ENCODE peak calls at places on chromosomes 2 and 18, in ten cellular contexts. One of them, this sample, is unnamed.
A peak's percentile ranks its signal among the peaks of the same experiment; 100 is the strongest.

GRCh38 chr18:8705941-8706544 is 687 bp downstream of the MTCL1 start:
- DNase-seq in endodermal cell: peak; percentile 65
- DNase-seq in GM12865: no peak
- DNase-seq in astrocyte of the cerebellum: no peak
- DNase-seq in PC-3: peak; percentile 10
- DNase-seq in tibial artery: no peak
- DNase-seq in endothelial cell of umbilical vein: peak; percentile 20
- DNase-seq in tibial nerve: no peak
- DNase-seq in NB4: no peak
- DNase-seq in adrenal gland: peak; percentile 16
- DNase-seq in this sample: peak; percentile 35

GRCh38 chr2:23055251-23055650 is 329.7 kb upstream of the KLHL29 start:
- DNase-seq in tibial artery: no peak
- DNase-seq in astrocyte of the cerebellum: no peak
- DNase-seq in PC-3: no peak
- DNase-seq in tibial nerve: no peak
- DNase-seq in GM12865: no peak
- DNase-seq in adrenal gland: no peak
- DNase-seq in endothelial cell of umbilical vein: no peak
- DNase-seq in endodermal cell: no peak
- DNase-seq in NB4: no peak
- DNase-seq in this sample: no peak

GRCh38 chr2:182014284-182014683 is 28.6 kb downstream of the PPP1R1C start:
- DNase-seq in endodermal cell: peak; percentile 63
- DNase-seq in NB4: no peak
- DNase-seq in tibial nerve: no peak
- DNase-seq in endothelial cell of umbilical vein: no peak
- DNase-seq in tibial artery: no peak
- DNase-seq in GM12865: no peak
- DNase-seq in astrocyte of the cerebellum: no peak
- DNase-seq in adrenal gland: no peak
- DNase-seq in PC-3: no peak
- DNase-seq in this sample: no peak

GRCh38 chr2:54635554-54636152 is 87.8 kb upstream of the EML6 start:
- DNase-seq in PC-3: no peak
- DNase-seq in tibial nerve: no peak
- DNase-seq in endodermal cell: no peak
- DNase-seq in GM12865: no peak
- DNase-seq in NB4: no peak
- DNase-seq in astrocyte of the cerebellum: no peak
- DNase-seq in tibial artery: no peak
- DNase-seq in adrenal gland: no peak
- DNase-seq in endothelial cell of umbilical vein: peak; percentile 27
- DNase-seq in this sample: no peak

GRCh38 chr2:70489165-70489564 is 64.5 kb downstream of the TGFA start:
- DNase-seq in astrocyte of the cerebellum: no peak
- DNase-seq in tibial nerve: no peak
- DNase-seq in PC-3: no peak
- DNase-seq in GM12865: no peak
- DNase-seq in endodermal cell: no peak
- DNase-seq in NB4: no peak
- DNase-seq in adrenal gland: no peak
- DNase-seq in endothelial cell of umbilical vein: no peak
- DNase-seq in tibial artery: no peak
- DNase-seq in this sample: peak; percentile 69

GRCh38 chr18:62772860-62773584 is 57.7 kb downstream of the PHLPP1 start:
- DNase-seq in astrocyte of the cerebellum: no peak
- DNase-seq in NB4: no peak
- DNase-seq in GM12865: no peak
- DNase-seq in endodermal cell: no peak
- DNase-seq in endothelial cell of umbilical vein: no peak
- DNase-seq in adrenal gland: no peak
- DNase-seq in tibial artery: no peak
- DNase-seq in PC-3: no peak
- DNase-seq in tibial nerve: no peak
- DNase-seq in this sample: no peak

GRCh38 chr2:200615247-200615646 is 29.4 kb downstream of the AOX1 start:
- DNase-seq in PC-3: peak; percentile 87
- DNase-seq in astrocyte of the cerebellum: peak; percentile 49
- DNase-seq in endothelial cell of umbilical vein: peak; percentile 21
- DNase-seq in GM12865: peak; percentile 28
- DNase-seq in NB4: peak; percentile 79
- DNase-seq in adrenal gland: peak; percentile 44
- DNase-seq in endodermal cell: no peak
- DNase-seq in tibial artery: no peak
- DNase-seq in tibial nerve: no peak
- DNase-seq in this sample: peak; percentile 78

GRCh38 chr2:67311536-67311935 is 85.6 kb upstream of the ETAA1 start:
- DNase-seq in tibial nerve: no peak
- DNase-seq in endothelial cell of umbilical vein: peak; percentile 56
- DNase-seq in NB4: no peak
- DNase-seq in tibial artery: no peak
- DNase-seq in PC-3: peak; percentile 80
- DNase-seq in adrenal gland: no peak
- DNase-seq in endodermal cell: no peak
- DNase-seq in astrocyte of the cerebellum: peak; percentile 31
- DNase-seq in GM12865: no peak
- DNase-seq in this sample: peak; percentile 82

GRCh38 chr2:72989770-72990556 is 72.6 kb downstream of the EMX1 start:
- DNase-seq in adrenal gland: no peak
- DNase-seq in NB4: no peak
- DNase-seq in astrocyte of the cerebellum: no peak
- DNase-seq in tibial nerve: peak; percentile 10
- DNase-seq in PC-3: no peak
- DNase-seq in GM12865: no peak
- DNase-seq in endodermal cell: peak; percentile 48
- DNase-seq in tibial artery: peak; percentile 69
- DNase-seq in endothelial cell of umbilical vein: no peak
- DNase-seq in this sample: no peak

GRCh38 chr18:77071711-77072292 is 60.8 kb downstream of the MBP start:
- DNase-seq in PC-3: peak; percentile 86
- DNase-seq in endothelial cell of umbilical vein: peak; percentile 90
- DNase-seq in endodermal cell: no peak
- DNase-seq in adrenal gland: peak; percentile 52
- DNase-seq in tibial artery: no peak
- DNase-seq in GM12865: peak; percentile 56
- DNase-seq in astrocyte of the cerebellum: peak; percentile 83
- DNase-seq in NB4: no peak
- DNase-seq in tibial nerve: no peak
- DNase-seq in this sample: peak; percentile 64

GRCh38 chr2:46177461-46178089 is 119.6 kb upstream of the EPAS1 start:
- DNase-seq in astrocyte of the cerebellum: no peak
- DNase-seq in tibial artery: no peak
- DNase-seq in endodermal cell: no peak
- DNase-seq in PC-3: no peak
- DNase-seq in GM12865: no peak
- DNase-seq in adrenal gland: no peak
- DNase-seq in tibial nerve: no peak
- DNase-seq in endothelial cell of umbilical vein: no peak
- DNase-seq in NB4: no peak
- DNase-seq in this sample: no peak

GRCh38 chr2:120905824-120906571 is 170.3 kb downstream of the GLI2 start:
- DNase-seq in adrenal gland: no peak
- DNase-seq in tibial nerve: no peak
- DNase-seq in PC-3: no peak
- DNase-seq in astrocyte of the cerebellum: no peak
- DNase-seq in GM12865: no peak
- DNase-seq in endothelial cell of umbilical vein: no peak
- DNase-seq in endodermal cell: no peak
- DNase-seq in tibial artery: no peak
- DNase-seq in NB4: no peak
- DNase-seq in this sample: no peak

GRCh38 chr2:120908314-120908975 is 172.8 kb downstream of the GLI2 start:
- DNase-seq in NB4: no peak
- DNase-seq in tibial artery: no peak
- DNase-seq in PC-3: no peak
- DNase-seq in endodermal cell: no peak
- DNase-seq in astrocyte of the cerebellum: no peak
- DNase-seq in adrenal gland: no peak
- DNase-seq in endothelial cell of umbilical vein: no peak
- DNase-seq in GM12865: no peak
- DNase-seq in tibial nerve: no peak
- DNase-seq in this sample: no peak

GRCh38 chr2:120909102-120909501 is 173.4 kb downstream of the GLI2 start:
- DNase-seq in PC-3: no peak
- DNase-seq in adrenal gland: no peak
- DNase-seq in NB4: no peak
- DNase-seq in endodermal cell: no peak
- DNase-seq in tibial artery: no peak
- DNase-seq in endothelial cell of umbilical vein: no peak
- DNase-seq in GM12865: no peak
- DNase-seq in tibial nerve: no peak
- DNase-seq in astrocyte of the cerebellum: no peak
- DNase-seq in this sample: no peak

GRCh38 chr2:120906914-120907313 is 171.2 kb downstream of the GLI2 start:
- DNase-seq in tibial nerve: no peak
- DNase-seq in astrocyte of the cerebellum: no peak
- DNase-seq in NB4: no peak
- DNase-seq in PC-3: no peak
- DNase-seq in endodermal cell: no peak
- DNase-seq in endothelial cell of umbilical vein: no peak
- DNase-seq in tibial artery: no peak
- DNase-seq in GM12865: no peak
- DNase-seq in adrenal gland: no peak
- DNase-seq in this sample: no peak

GRCh38 chr2:120907822-120908221 is 172.2 kb downstream of the GLI2 start:
- DNase-seq in tibial artery: no peak
- DNase-seq in endodermal cell: no peak
- DNase-seq in tibial nerve: no peak
- DNase-seq in astrocyte of the cerebellum: no peak
- DNase-seq in GM12865: no peak
- DNase-seq in NB4: peak; percentile 12
- DNase-seq in PC-3: no peak
- DNase-seq in endothelial cell of umbilical vein: no peak
- DNase-seq in adrenal gland: no peak
- DNase-seq in this sample: no peak
- TF ChIP-seq CTCF in tibial artery: no peak
- TF ChIP-seq CTCF in endodermal cell: peak; percentile 66
- TF ChIP-seq CTCF in tibial nerve: no peak
- TF ChIP-seq CTCF in astrocyte of the cerebellum: peak; percentile 21
- TF ChIP-seq CTCF in GM12865: no peak
- TF ChIP-seq CTCF in NB4: no peak
- TF ChIP-seq CTCF in PC-3: peak; percentile 53
- TF ChIP-seq CTCF in endothelial cell of umbilical vein: peak; percentile 23
- TF ChIP-seq CTCF in adrenal gland: no peak
- TF ChIP-seq CTCF in this sample: no peak

GRCh38 chr18:46755315-46756171 is 1.3 kb downstream of the ST8SIA5 start:
- DNase-seq in endodermal cell: peak; percentile 53
- DNase-seq in GM12865: no peak
- DNase-seq in tibial artery: no peak
- DNase-seq in adrenal gland: peak; percentile 26
- DNase-seq in NB4: no peak
- DNase-seq in endothelial cell of umbilical vein: no peak
- DNase-seq in astrocyte of the cerebellum: no peak
- DNase-seq in PC-3: no peak
- DNase-seq in tibial nerve: no peak
- DNase-seq in this sample: no peak

GRCh38 chr18:46754188-46754587 is 2.7 kb downstream of the ST8SIA5 start:
- DNase-seq in PC-3: no peak
- DNase-seq in endothelial cell of umbilical vein: no peak
- DNase-seq in tibial nerve: no peak
- DNase-seq in adrenal gland: no peak
- DNase-seq in NB4: peak; percentile 41
- DNase-seq in GM12865: peak; percentile 59
- DNase-seq in endodermal cell: no peak
- DNase-seq in tibial artery: no peak
- DNase-seq in astrocyte of the cerebellum: no peak
- DNase-seq in this sample: no peak

GRCh38 chr18:46754661-46755292 is 2.1 kb downstream of the ST8SIA5 start:
- DNase-seq in endothelial cell of umbilical vein: no peak
- DNase-seq in endodermal cell: peak; percentile 80
- DNase-seq in NB4: no peak
- DNase-seq in tibial nerve: no peak
- DNase-seq in GM12865: no peak
- DNase-seq in adrenal gland: peak; percentile 50
- DNase-seq in PC-3: no peak
- DNase-seq in tibial artery: no peak
- DNase-seq in astrocyte of the cerebellum: no peak
- DNase-seq in this sample: no peak

GRCh38 chr18:46756172-46756558 is 688 bp downstream of the ST8SIA5 start:
- DNase-seq in adrenal gland: no peak
- DNase-seq in endothelial cell of umbilical vein: no peak
- DNase-seq in astrocyte of the cerebellum: no peak
- DNase-seq in tibial nerve: no peak
- DNase-seq in PC-3: no peak
- DNase-seq in GM12865: no peak
- DNase-seq in NB4: no peak
- DNase-seq in tibial artery: no peak
- DNase-seq in endodermal cell: peak; percentile 71
- DNase-seq in this sample: no peak

GRCh38 chr18:46756559-46757201 is at the start of gene ST8SIA5:
- DNase-seq in NB4: no peak
- DNase-seq in astrocyte of the cerebellum: no peak
- DNase-seq in tibial nerve: no peak
- DNase-seq in PC-3: no peak
- DNase-seq in endodermal cell: peak; percentile 86
- DNase-seq in tibial artery: no peak
- DNase-seq in GM12865: peak; percentile 29
- DNase-seq in adrenal gland: peak; percentile 66
- DNase-seq in endothelial cell of umbilical vein: no peak
- DNase-seq in this sample: no peak
- H3K4me3 ChIP-seq in NB4: no peak within 1 kb of the TSS
- H3K4me3 ChIP-seq in astrocyte of the cerebellum: peak within 1 kb of the TSS; percentile 53
- H3K4me3 ChIP-seq in tibial nerve: no peak within 1 kb of the TSS
- H3K4me3 ChIP-seq in PC-3: no peak within 1 kb of the TSS
- H3K4me3 ChIP-seq in endodermal cell: peak within 1 kb of the TSS; percentile 78
- H3K4me3 ChIP-seq in tibial artery: peak within 1 kb of the TSS; percentile 35
- H3K4me3 ChIP-seq in GM12865: peak within 1 kb of the TSS; percentile 14
- H3K4me3 ChIP-seq in adrenal gland: peak within 1 kb of the TSS; percentile 48
- H3K4me3 ChIP-seq in endothelial cell of umbilical vein: no peak within 1 kb of the TSS
- H3K4me3 ChIP-seq in this sample: no peak within 1 kb of the TSS

GRCh38 chr2:60515751-60516226 is 37.7 kb downstream of the BCL11A start:
- DNase-seq in tibial nerve: no peak
- DNase-seq in PC-3: peak; percentile 40
- DNase-seq in astrocyte of the cerebellum: peak; percentile 66
- DNase-seq in endothelial cell of umbilical vein: no peak
- DNase-seq in tibial artery: no peak
- DNase-seq in GM12865: peak; percentile 82
- DNase-seq in endodermal cell: no peak
- DNase-seq in adrenal gland: no peak
- DNase-seq in NB4: peak; percentile 87
- DNase-seq in this sample: peak; percentile 84
- TF ChIP-seq CTCF in tibial nerve: no peak
- TF ChIP-seq CTCF in PC-3: peak; percentile 10
- TF ChIP-seq CTCF in astrocyte of the cerebellum: peak; percentile 23
- TF ChIP-seq CTCF in endothelial cell of umbilical vein: no peak
- TF ChIP-seq CTCF in tibial artery: no peak
- TF ChIP-seq CTCF in GM12865: peak; percentile 16
- TF ChIP-seq CTCF in endodermal cell: no peak
- TF ChIP-seq CTCF in adrenal gland: no peak
- TF ChIP-seq CTCF in NB4: no peak
- TF ChIP-seq CTCF in this sample: no peak

DNA sequence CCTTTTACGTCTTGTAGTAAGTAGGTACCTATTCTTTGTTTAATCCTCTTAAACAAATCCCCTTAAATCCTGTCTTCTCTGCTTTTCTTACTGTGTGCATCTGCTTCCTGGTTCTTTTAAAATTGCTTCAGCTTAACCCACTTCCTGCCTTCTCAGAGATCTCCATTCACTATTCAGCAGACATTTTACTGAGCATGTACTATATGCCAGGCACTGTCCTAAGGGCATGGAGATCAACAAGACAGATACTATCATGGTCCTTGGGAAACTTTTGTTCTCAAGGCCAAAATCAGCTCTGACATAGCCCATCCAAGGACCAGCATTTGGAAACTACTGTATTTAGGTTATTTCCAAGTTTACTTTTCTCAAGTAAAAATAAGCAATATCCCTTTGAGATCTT is 227.5 kb downstream of the TPGS2 start:
- DNase-seq in NB4: no peak
- DNase-seq in adrenal gland: no peak
- DNase-seq in tibial artery: no peak
- DNase-seq in PC-3: no peak
- DNase-seq in GM12865: no peak
- DNase-seq in endodermal cell: no peak
- DNase-seq in tibial nerve: no peak
- DNase-seq in astrocyte of the cerebellum: no peak
- DNase-seq in endothelial cell of umbilical vein: no peak
- DNase-seq in this sample: no peak
- H3K4me3 ChIP-seq in NB4: no peak overlapping the region
- H3K4me3 ChIP-seq in adrenal gland: no peak overlapping the region
- H3K4me3 ChIP-seq in tibial artery: no peak overlapping the region
- H3K4me3 ChIP-seq in PC-3: no peak overlapping the region
- H3K4me3 ChIP-seq in GM12865: no peak overlapping the region
- H3K4me3 ChIP-seq in endodermal cell: peak overlapping the region; percentile 42
- H3K4me3 ChIP-seq in tibial nerve: no peak overlapping the region
- H3K4me3 ChIP-seq in astrocyte of the cerebellum: no peak overlapping the region
- H3K4me3 ChIP-seq in endothelial cell of umbilical vein: no peak overlapping the region
- H3K4me3 ChIP-seq in this sample: no peak overlapping the region